ENCODE peak calls at places on chromosomes 7 and 10, in five cellular contexts. U is lower leg skin, C is cardiac fibroblast, Y is epithelial cell of esophagus, L is cardiac muscle cell. W is an unnamed sample.

GRCh38 chr10:71241114-71241898 is 28.9 kb downstream of the UNC5B start:
- DNase-seq in U (no peak), C (peak), Y (no peak), L (peak), W (no peak)

GRCh38 chr10:30436200-30436599 is 2.2 kb downstream of the MAP3K8 start:
- DNase-seq in U (no peak), C (peak), Y (peak), L (peak), W (no peak)

GRCh38 chr7:122881324-122881723 is 4.9 kb downstream of the CADPS2 start:
- DNase-seq in U (no peak), C (no peak), Y (no peak), L (no peak), W (no peak)

GRCh38 chr7:47193003-47193402 is 388.9 kb downstream of the TNS3 start:
- DNase-seq in U (no peak), C (no peak), Y (no peak), L (no peak), W (no peak)

GRCh38 chr7:20542594-20542993 is 72.9 kb upstream of the ABCB5 start:
- DNase-seq in U (no peak), C (peak), Y (peak), L (peak), W (no peak)

GRCh38 chr10:122863796-122864592 is 15.4 kb downstream of the FAM24B start:
- DNase-seq in U (no peak), C (no peak), Y (no peak), L (no peak), W (no peak)

GRCh38 chr7:46705416-46706255 is 784.6 kb upstream of the IGFBP3 start:
- DNase-seq in U (no peak), C (peak), Y (no peak), L (peak), W (no peak)

GRCh38 chr10:33087142-33087541 is 129.1 kb upstream of the ITGB1 start:
- DNase-seq in U (no peak), C (peak), Y (no peak), L (peak), W (no peak)

GRCh38 chr7:143367972-143368371 is 5.5 kb upstream of the FAM131B start:
- DNase-seq in U (no peak), C (peak), Y (peak), L (no peak), W (no peak)

DNA sequence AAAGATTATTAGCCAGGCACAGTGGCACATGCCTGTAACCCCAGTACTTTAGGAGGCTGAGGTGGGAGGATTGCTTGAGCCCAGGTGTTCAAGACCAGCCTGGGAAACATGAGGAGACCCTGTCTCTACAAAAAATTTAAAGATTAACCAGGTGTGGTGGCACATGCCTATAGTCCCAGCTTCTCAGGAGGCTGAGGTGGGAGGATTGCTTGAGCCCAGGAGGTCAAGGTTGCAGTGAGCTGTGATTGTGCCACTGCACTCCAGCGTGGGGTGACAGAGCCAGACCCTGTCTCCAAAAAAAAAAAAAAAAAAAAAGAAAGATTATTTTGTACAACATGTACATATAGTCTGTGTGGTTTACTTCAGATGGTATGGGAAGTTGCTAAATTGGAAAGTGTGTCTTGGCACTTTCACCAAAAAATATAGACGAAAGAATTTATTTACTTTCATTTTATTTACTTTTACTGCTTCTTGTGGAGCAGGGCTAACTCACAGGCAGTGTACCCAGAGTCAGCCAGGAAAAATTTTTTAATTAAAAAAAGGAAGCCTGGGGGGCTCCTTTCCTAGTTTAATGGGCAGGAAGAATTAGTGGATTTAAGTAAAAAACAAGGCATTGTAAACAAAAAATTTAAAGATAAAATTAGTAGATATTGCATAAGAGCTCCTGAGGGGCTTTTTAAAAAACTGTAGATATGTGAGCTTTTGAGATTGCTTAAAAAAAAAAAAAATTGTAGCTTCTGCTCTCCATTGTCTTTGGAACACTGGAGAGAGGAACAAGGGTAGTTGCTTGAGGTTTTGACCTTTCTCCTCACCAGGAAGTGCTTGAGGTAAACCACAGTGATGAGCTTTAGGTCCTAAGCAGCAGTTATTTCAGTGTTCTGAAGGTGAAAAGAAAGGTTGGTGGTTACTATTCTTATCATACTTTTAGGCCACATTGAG is 44.6 kb upstream of the VDAC2 start:
- DNase-seq in U (peak), C (peak), Y (no peak), L (peak), W (peak)
- TF ChIP-seq CTCF in U (no peak), C (no peak), Y (no peak), L (no peak), W (no peak)

GRCh38 chr7:17300012-17300411 is 1.6 kb downstream of the AHR start:
- DNase-seq in U (no peak), C (no peak), Y (no peak), L (no peak), W (no peak)

GRCh38 chr7:17298840-17299476 is 506 bp downstream of the AHR start:
- DNase-seq in U (peak), C (peak), Y (peak), L (peak), W (peak)

GRCh38 chr7:17302575-17303142 is 4.2 kb downstream of the AHR start:
- DNase-seq in U (no peak), C (peak), Y (peak), L (peak), W (peak)

GRCh38 chr7:17299477-17299991 is 1.1 kb downstream of the AHR start:
- DNase-seq in U (no peak), C (no peak), Y (peak), L (peak), W (peak)

DNA sequence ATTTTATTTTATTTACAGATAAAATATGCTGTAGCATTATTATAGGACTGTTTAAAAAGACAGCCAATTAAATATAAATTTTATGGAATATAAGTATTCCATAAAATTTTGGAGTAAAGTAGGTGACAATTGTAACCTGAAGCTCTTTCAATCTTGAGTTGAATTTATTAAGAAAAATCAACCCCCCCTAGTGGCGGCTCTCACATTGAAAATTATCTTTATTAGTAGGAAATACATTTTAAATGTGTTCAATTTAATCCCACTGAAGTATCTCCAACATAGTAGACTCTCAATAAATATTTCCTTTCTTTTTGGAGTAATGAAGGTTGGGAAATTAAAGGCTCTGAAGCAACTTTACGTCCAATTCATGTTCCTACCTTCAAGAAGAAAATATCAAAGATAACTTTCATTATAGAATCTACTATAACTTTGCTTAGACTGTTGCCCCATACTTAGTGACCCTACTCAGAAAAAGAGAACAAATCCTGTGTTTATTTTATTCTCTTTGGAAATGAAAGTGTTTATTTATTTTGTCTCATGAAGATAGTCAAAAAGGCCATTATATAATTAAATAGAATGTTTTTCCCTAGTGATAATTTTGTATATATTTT is 3.1 kb downstream of the AHR start:
- DNase-seq in U (no peak), C (peak), Y (peak), L (peak), W (no peak)
- TF ChIP-seq CTCF in U (no peak), C (peak), Y (peak), L (peak), W (peak)

DNA sequence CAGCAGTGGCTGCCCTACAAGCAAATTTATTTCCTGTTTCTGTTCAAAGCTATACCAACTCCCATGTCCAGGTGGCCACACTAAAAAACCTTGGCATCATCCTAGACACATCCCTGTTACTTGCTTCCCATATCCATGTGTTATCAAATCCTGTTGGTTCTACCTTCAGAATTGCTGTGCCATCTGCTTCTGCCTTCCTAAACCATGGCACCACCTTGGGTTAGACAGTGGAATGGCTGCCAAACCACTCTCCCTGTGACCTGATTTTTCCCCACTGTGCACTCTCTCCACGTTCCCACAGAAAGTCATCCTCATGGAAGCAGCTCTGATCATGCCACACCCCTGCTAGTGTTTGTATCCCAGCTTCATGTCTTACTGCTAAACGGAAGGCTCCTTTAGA is 697.6 kb upstream of the GALNT17 start:
- DNase-seq in U (no peak), C (no peak), Y (peak), L (no peak), W (no peak)
- TF ChIP-seq CTCF in U (no peak), C (no peak), Y (peak), L (no peak), W (no peak)

GRCh38 chr7:24821045-24821853 is 64.0 kb upstream of the GSDME start:
- DNase-seq in U (peak), C (peak), Y (peak), L (peak), W (peak)
- TF ChIP-seq CTCF in U (no peak), C (peak), Y (peak), L (peak), W (no peak)

DNA sequence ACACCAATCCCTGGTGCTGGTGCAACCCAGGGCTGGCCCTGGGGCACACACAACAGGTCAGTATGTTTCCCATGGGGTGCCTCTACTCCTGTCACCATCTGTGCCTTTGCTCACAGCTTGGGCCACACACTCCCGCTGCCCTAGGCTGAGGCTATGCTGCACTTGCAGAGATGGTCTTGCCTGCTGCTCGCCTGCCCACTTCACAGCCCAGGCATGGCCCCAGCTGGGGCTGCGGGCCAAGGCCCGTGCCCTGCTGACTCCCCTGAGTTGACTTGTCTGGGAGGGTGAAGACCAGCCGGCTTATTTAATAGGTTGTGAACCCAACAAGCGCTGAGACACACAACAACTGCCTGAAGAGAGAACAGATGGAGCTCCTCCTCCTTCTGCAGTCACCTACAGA is 184.1 kb downstream of the ZNF33B start:
- DNase-seq in U (no peak), C (no peak), Y (no peak), L (no peak), W (no peak)
- TF ChIP-seq CTCF in U (no peak), C (no peak), Y (no peak), L (no peak), W (no peak)

W was measured in GM13977.